ENCODE peak calls at places on chromosomes 6 and 20, in seven cellular contexts. E, Q, O, B, F, C and G are unnamed samples.

GRCh38 chr6:117206951-117207687 is 58.2 kb upstream of the VGLL2 start:
- DNase-seq in E (no peak), C (no peak), O (no peak), F (no peak), Q (no peak), B (no peak), G (no peak)

GRCh38 chr20:25720285-25720684 is 23.6 kb upstream of the ZNF337 start:
- DNase-seq in C (no peak), E (no peak), F (no peak), O (no peak), Q (no peak), B (no peak), G (no peak)

GRCh38 chr6:118537579-118537978 is 10.5 kb upstream of the PLN start:
- DNase-seq in O (no peak), B (no peak), E (no peak), Q (no peak), C (no peak), F (no peak), G (no peak)

GRCh38 chr6:62150048-62150663 is 135.9 kb downstream of the KHDRBS2 start:
- DNase-seq in Q (peak; percentile 72), C (no peak), B (no peak), F (peak; percentile 29), E (peak; percentile 17), O (peak; percentile 6), G (peak; percentile 28)

GRCh38 chr20:297098-297924 is at the start of gene ZCCHC3:
- DNase-seq in B (peak; percentile 80), O (peak; percentile 77), F (peak; percentile 96), C (peak; percentile 59), E (peak; percentile 71), Q (peak; percentile 96), G (no peak)

GRCh38 chr6:125640441-125641150 is 108.8 kb upstream of the HEY2 start:
- DNase-seq in F (no peak), Q (no peak), C (no peak), E (no peak), O (no peak), B (no peak), G (no peak)

GRCh38 chr6:119172813-119173212 is 94.3 kb upstream of the FAM184A start:
- DNase-seq in E (no peak), Q (peak; percentile 67), F (no peak), C (no peak), O (peak; percentile 34), B (no peak), G (no peak)

GRCh38 chr20:54585222-54585621 is 109.8 kb downstream of the DOK5 start:
- DNase-seq in Q (no peak), E (no peak), B (no peak), O (no peak), C (no peak), F (no peak), G (no peak)

GRCh38 chr6:38495922-38496635 is 143.7 kb downstream of the BTBD9 start:
- DNase-seq in B (no peak), O (no peak), C (no peak), Q (no peak), E (no peak), F (no peak), G (no peak)

GRCh38 chr6:26235240-26235730 is 129.7 kb upstream of the BTN3A2 start:
- DNase-seq in F (no peak), O (no peak), Q (no peak), B (no peak), C (no peak), E (no peak), G (no peak)

GRCh38 chr6:44029489-44030185 is 97.6 kb downstream of the MRPL14 start:
- DNase-seq in F (peak; percentile 67), Q (no peak), B (no peak), E (no peak), O (no peak), C (no peak), G (no peak)

GRCh38 chr6:53593001-53593488 is 48.1 kb upstream of the GCLC start:
- DNase-seq in E (no peak), F (no peak), B (no peak), O (no peak), Q (no peak), C (no peak), G (no peak)

GRCh38 chr6:124986146-124986545 is 23.9 kb downstream of the RNF217 start:
- DNase-seq in O (no peak), F (no peak), Q (no peak), C (no peak), B (no peak), E (no peak), G (no peak)

GRCh38 chr6:4931530-4932505 is 72.0 kb downstream of the RPP40 start:
- DNase-seq in O (no peak), E (no peak), C (no peak), B (no peak), F (no peak), Q (peak; percentile 74), G (no peak)

GRCh38 chr20:4507288-4507719 is 214.4 kb upstream of the PRND start:
- DNase-seq in O (no peak), F (no peak), E (no peak), C (no peak), Q (no peak), B (no peak), G (no peak)

GRCh38 chr6:25868784-25869183 is 5.3 kb downstream of the SLC17A3 start:
- DNase-seq in Q (no peak), F (no peak), C (no peak), O (no peak), B (no peak), E (no peak), G (no peak)

GRCh38 chr20:49432562-49432961 is 49.9 kb downstream of the KCNB1 start:
- DNase-seq in Q (no peak), O (no peak), E (no peak), F (no peak), B (no peak), C (no peak), G (no peak)
- TF ChIP-seq SIN3A in Q (no peak), O (no peak), E (no peak), F (no peak), B (no peak), C (no peak), G (no peak)

GRCh38 chr6:132764370-132764769 is 6.7 kb upstream of the VNN2 start:
- DNase-seq in C (no peak), Q (no peak), F (no peak), O (no peak), B (no peak), E (no peak), G (no peak)
- TF ChIP-seq SIN3A in C (no peak), Q (no peak), F (no peak), O (no peak), B (no peak), E (no peak), G (no peak)

DNA sequence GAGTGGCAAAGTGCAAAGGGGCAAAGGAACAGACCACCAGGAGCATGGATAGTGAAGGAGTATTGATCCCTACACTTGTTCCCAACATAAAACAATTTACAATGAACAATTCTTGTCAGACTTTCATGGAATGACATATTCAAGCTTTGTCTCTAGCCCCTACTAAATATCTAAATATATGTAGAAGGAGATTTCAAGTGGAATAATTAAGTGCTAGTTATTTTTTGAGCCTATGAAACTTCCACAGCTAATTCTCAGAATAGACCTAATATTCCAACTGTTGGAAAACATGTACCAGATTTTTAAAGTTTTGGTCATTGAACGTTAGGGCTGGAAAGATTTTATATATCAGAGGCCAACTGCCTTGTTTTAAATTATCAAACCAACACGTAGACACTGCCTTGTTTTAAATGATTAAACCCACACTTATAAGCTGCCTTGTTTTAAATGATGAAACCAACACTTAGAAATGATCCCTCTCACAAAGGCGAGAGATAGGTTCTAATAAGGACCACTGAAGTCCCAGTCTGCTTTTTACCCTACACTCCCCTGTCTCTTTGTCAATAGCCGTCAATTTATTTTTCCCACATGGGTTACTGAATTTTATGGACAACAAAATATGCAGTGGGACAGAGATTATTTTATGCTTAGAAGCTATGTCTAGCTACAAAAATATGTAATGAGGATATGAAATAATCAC is 62.1 kb downstream of the RNF182 start:
- DNase-seq in O (no peak), Q (no peak), C (no peak), E (no peak), F (no peak), B (no peak), G (no peak)
- TF ChIP-seq SIN3A in O (no peak), Q (no peak), C (no peak), E (no peak), F (no peak), B (no peak), G (no peak)

GRCh38 chr6:456358-456857 is 64.9 kb downstream of the IRF4 start:
- DNase-seq in Q (no peak), C (no peak), F (no peak), B (no peak), O (no peak), E (no peak), G (no peak)
- TF ChIP-seq SIN3A in Q (no peak), C (no peak), F (no peak), B (no peak), O (no peak), E (no peak), G (no peak)

GRCh38 chr6:136923954-136924291 is 1.8 kb downstream of the SLC35D3 start:
- DNase-seq in O (no peak), F (peak; percentile 11), E (no peak), Q (no peak), C (no peak), B (no peak), G (no peak)

GRCh38 chr6:136926383-136926782 is 4.3 kb downstream of the SLC35D3 start:
- DNase-seq in E (no peak), Q (no peak), B (no peak), F (no peak), C (no peak), O (no peak), G (no peak)

GRCh38 chr6:136923116-136923953 is 1.2 kb downstream of the SLC35D3 start:
- DNase-seq in F (peak; percentile 58), B (no peak), O (no peak), Q (no peak), E (no peak), C (no peak), G (no peak)

GRCh38 chr6:136930528-136930927 is 8.4 kb downstream of the SLC35D3 start:
- DNase-seq in Q (no peak), B (no peak), C (no peak), O (no peak), E (no peak), F (no peak), G (no peak)

GRCh38 chr6:136927313-136927712 is 5.2 kb downstream of the SLC35D3 start:
- DNase-seq in E (no peak), O (peak; percentile 7), F (peak; percentile 46), B (no peak), Q (peak; percentile 10), C (no peak), G (peak; percentile 15)
- TF ChIP-seq SIN3A in E (no peak), O (no peak), F (no peak), B (no peak), Q (no peak), C (no peak), G (no peak)

GRCh38 chr20:23249541-23249940 is 101.0 kb upstream of the NXT1 start:
- DNase-seq in C (no peak), F (no peak), Q (no peak), E (no peak), O (no peak), B (no peak), G (no peak)
- TF ChIP-seq SIN3A in C (no peak), F (no peak), Q (no peak), E (no peak), O (no peak), B (no peak), G (no peak)

DNA sequence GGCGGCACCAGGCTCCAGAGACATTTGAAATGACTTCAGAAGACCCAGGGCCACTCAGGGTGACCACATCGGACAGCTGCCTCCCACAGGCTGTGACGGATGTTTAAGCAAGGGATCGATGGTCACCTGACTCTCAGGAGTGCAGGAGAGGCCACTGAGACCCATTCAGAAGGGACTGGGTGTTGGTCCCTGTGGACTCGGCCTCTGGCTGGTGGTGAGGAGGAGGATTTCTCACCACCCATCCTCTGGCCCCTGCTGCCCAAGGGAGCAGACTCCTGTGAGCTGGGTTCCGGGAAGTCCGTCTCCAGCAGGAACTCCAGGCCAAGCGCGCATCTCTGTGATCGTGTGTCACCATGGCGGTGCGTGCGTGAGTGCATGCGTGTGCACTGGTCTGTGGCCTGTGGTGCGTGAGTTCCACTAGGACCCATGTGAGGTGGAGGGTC is 25.5 kb downstream of the NPEPL1 start:
- DNase-seq in O (no peak), C (no peak), F (peak; percentile 10), E (no peak), Q (no peak), B (no peak), G (no peak)
- TF ChIP-seq SIN3A in O (no peak), C (no peak), F (no peak), E (no peak), Q (no peak), B (no peak), G (no peak)